ENCODE peak calls at places on chromosome 5, in four cellular contexts. U is K562, D is GM12878, H is HepG2. S is an unnamed sample.

GRCh38 chr5:155004138-155004744 is 9.3 kb upstream of the KIF4B start:
- DNase-seq in U (peak; percentile 18), D (no peak), H (peak; percentile 30), S (peak; percentile 69)

GRCh38 chr5:73274870-73275756 is 102.1 kb downstream of the TMEM174 start:
- DNase-seq in U (no peak), D (no peak), H (no peak), S (no peak)

GRCh38 chr5:68843600-68844342 is 250.0 kb upstream of the SLC30A5 start:
- DNase-seq in U (no peak), D (no peak), H (no peak), S (no peak)

GRCh38 chr5:158725223-158725825 is 374.4 kb downstream of the EBF1 start:
- DNase-seq in U (no peak), D (no peak), H (no peak), S (no peak)

GRCh38 chr5:57054671-57055070 is 102.7 kb upstream of the MIER3 start:
- DNase-seq in U (no peak), D (no peak), H (no peak), S (no peak)

GRCh38 chr5:172523146-172523745 is 68.9 kb upstream of the SH3PXD2B start:
- DNase-seq in U (no peak), D (no peak), H (no peak), S (no peak)

GRCh38 chr5:147461915-147462314 is 48.0 kb downstream of the DPYSL3 start:
- DNase-seq in U (no peak), D (no peak), H (no peak), S (no peak)

GRCh38 chr5:140588311-140589070 is 23.9 kb downstream of the SLC35A4 start:
- DNase-seq in U (no peak), D (no peak), H (no peak), S (no peak)

GRCh38 chr5:140186155-140186753 is 11.3 kb downstream of the CYSTM1 start:
- DNase-seq in U (no peak), D (no peak), H (no peak), S (no peak)

GRCh38 chr5:158759276-158759675 is 340.4 kb downstream of the EBF1 start:
- DNase-seq in U (no peak), D (no peak), H (no peak), S (no peak)

GRCh38 chr5:106393276-106393675 is 1277.5 kb downstream of the EFNA5 start:
- DNase-seq in U (no peak), D (no peak), H (no peak), S (no peak)

GRCh38 chr5:97629281-97629680 is 446.2 kb upstream of the RIOK2 start:
- DNase-seq in U (no peak), D (no peak), H (no peak), S (no peak)
- TF ChIP-seq ETV6 in U (no peak), D (no peak), H (no peak), S (no peak)

DNA sequence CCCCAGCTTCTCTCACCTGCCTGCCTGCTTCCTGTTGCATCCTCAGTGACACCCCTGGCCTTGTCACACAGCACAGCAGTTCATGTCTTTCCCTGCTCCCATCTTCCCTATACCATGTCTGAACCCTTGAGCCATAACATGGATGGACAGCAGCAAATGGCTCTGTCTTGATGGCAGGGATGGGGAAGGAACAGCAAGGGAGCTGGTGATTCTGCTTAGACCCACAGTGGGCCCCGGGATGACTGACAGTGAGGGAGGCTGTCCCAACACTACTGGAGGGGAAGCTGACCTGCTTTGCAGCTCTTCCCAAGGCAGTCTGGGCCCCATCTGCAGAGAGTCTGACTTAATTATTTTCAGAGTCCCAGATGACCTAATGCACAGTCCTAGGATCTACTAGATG is 48.2 kb downstream of the MARCHF3 start:
- DNase-seq in U (no peak), D (no peak), H (no peak), S (no peak)
- TF ChIP-seq ETV6 in U (no peak), D (no peak), H (no peak), S (no peak)

DNA sequence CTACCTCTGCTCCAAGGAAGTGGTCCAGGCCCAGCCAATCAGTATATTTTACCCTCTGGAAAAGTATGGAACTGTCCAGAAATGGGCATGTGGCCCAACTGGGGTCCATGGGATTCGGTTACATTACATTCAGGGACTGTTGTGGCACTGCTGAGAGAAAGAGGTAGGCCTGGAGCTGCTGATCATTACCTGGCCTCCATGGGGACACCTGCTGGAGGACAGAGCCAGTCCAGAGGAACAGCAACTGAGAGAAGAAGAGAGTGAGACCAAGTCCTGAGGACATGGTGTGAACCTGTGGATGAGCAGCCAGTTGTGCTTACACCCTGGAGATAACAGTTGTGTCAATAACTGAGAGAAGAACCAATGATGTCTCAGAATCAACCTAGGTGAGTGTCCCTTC is 48.2 kb downstream of the HMHB1 start:
- DNase-seq in U (no peak), D (no peak), H (peak; percentile 25), S (no peak)
- TF ChIP-seq ETV6 in U (no peak), D (no peak), H (no peak), S (no peak)

DNA sequence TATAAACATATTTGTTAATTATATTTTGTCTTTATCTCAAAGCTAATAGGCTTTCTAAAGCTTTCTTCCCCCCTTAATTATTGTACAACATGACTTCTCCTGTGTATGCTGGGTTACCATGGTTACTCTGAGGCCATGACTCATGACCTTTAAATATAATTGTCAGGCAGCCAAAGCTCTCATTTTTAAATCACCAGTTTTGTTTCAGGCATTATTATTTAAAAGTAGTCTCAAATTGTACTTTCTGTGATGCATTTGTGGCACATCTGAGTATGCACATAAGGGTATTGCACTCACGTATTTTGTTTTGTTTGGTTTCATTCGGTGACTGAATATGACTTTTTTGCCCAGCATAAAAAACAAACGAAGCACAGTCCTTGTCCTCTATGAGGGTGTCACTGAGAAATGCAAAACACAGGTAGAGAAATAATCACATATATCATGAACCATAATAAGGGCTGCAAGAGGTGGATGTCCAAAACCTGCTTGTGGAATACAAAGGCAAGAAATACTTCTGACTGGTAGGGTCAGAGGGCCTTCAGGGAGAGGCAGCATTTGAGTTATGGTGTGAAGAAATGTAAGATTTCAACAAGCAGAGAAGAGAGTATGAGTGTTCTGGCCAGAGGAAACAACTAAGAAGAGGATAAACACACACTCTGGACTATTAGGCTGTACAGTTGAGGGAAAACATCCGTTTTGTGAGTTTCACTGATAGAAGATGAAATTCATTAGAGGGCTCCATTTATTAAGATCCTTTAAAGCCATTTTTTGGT is 2.1 kb downstream of the CCDC192 start:
- DNase-seq in U (peak; percentile 18), D (no peak), H (no peak), S (no peak)
- TF ChIP-seq ETV6 in U (no peak), D (no peak), H (no peak), S (no peak)

DNA sequence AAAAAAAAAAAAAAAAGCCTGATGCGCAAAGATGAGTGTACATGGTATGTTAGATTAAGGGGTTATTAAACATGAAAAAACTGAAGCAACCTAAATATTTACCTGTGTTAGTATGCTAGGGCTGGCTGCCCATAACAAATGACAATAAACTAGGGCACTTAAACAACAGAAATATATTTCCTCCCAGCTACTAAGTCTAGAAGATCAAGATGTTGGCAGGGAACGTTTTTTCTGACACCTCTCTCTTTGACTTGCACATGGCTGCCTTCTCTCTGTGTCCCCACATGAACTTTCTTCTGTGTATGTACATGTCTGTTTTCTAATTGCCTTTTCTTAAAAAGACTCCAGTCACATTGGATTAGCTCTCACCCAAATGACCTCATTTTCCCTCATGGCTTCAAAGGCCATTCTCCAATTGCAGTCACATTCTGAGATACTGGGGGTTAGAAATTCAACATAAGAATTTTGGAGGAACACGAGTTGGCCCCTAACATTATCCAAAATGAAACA is 694.5 kb downstream of the CDH9 start:
- DNase-seq in U (no peak), D (no peak), H (no peak), S (no peak)
- TF ChIP-seq ETV6 in U (no peak), D (no peak), H (no peak), S (no peak)

DNA sequence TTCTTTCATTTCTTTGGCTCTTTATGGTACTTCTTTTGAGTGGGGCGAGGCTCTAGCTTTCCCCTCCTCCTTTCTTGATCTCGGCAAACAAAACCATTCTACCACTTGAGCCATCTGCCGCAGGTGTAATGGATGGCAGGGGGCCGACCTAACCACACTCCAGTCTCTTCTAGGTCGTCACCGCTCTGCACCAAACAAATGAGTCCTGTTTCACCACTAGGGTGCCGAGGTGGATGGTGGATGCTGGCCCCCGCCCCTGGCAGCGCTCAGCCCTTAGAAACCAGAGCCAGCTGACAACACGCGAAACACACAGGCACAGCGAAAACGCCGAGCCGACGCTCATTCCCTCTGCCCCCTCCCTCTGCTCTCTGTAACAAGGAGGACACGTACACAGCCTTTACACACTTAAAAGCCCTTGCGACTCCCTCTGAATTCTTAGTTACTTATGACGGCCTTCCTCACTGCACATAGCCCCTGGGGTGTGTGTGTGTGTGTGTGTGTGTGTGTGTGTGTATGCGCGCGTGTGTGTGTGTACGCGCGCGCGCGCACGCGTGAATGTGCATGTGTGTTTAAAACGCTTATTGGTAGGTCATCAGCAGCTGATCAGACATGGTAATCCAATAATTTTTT is 199.4 kb downstream of the MEF2C start:
- DNase-seq in U (no peak), D (no peak), H (peak; percentile 5), S (peak; percentile 73)
- TF ChIP-seq ETV6 in U (no peak), D (no peak), H (no peak), S (no peak)

GRCh38 chr5:177513500-177513899 is 3.3 kb downstream of the DDX41 start:
- DNase-seq in U (no peak), D (no peak), H (no peak), S (no peak)

GRCh38 chr5:177515580-177515979 is 1.2 kb downstream of the DDX41 start:
- DNase-seq in U (no peak), D (no peak), H (no peak), S (no peak)

GRCh38 chr5:177512736-177513380 is 3.2 kb upstream of the DOK3 start:
- DNase-seq in U (no peak), D (no peak), H (no peak), S (no peak)

GRCh38 chr5:177516601-177517568 is at the start of gene DDX41:
- DNase-seq in U (peak; percentile 93), D (peak; percentile 90), H (peak; percentile 96), S (peak; percentile 95)

DNA sequence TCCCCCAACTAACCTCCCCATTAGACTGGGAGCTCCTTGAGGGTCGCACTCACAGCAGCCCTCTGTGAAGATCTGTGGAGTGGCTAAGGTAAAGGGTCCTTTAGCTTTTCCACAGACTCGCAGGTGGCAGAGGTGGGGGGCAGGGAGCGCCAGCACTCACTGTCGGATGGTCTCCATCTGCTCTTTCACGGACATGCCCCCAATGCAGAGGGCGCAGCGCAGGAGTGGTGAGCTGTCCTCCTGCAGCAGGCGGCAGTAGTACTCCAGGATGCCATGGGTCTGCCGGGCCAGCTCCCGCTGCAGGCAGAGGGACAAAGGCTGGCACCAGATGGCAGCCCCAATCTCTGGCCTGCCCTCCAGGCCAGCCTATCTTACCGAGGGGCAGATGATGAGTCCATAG is 2.2 kb downstream of the DDX41 start:
- DNase-seq in U (no peak), D (no peak), H (no peak), S (no peak)
- TF ChIP-seq ETV6 in U (no peak), D (no peak), H (no peak), S (no peak)

GRCh38 chr5:5421961-5422818 is at the start of gene ICE1:
- DNase-seq in U (peak; percentile 97), D (peak; percentile 91), H (peak; percentile 97), S (peak; percentile 97)

GRCh38 chr5:5419291-5420210 is 2.9 kb upstream of the ICE1 start:
- DNase-seq in U (peak; percentile 50), D (no peak), H (peak; percentile 52), S (peak; percentile 19)

GRCh38 chr5:5420251-5420650 is 2.2 kb upstream of the ICE1 start:
- DNase-seq in U (no peak), D (no peak), H (no peak), S (no peak)

GRCh38 chr5:5422819-5423515 is 490 bp downstream of the ICE1 start:
- DNase-seq in U (peak; percentile 63), D (no peak), H (no peak), S (no peak)

GRCh38 chr5:5421149-5421960 is 1.1 kb upstream of the ICE1 start:
- DNase-seq in U (peak; percentile 52), D (no peak), H (no peak), S (no peak)
- TF ChIP-seq ETV6 in U (no peak), D (no peak), H (no peak), S (no peak)

S was measured in WTC11.